ENCODE peak calls at places on chromosomes 16 and 17, in six cellular contexts. P is KG1, D is substantia nigra, T is H7, R is mesendoderm, S is tibial nerve. G is an unnamed sample.

GRCh38 chr16:84836234-84836647 is 16.5 kb downstream of the CRISPLD2 start:
- DNase-seq in P (no peak), D (no peak), T (peak; percentile 94), R (peak; percentile 90), S (peak; percentile 79), G (no peak)

GRCh38 chr16:73023752-73024570 is 24.0 kb downstream of the ZFHX3 start:
- DNase-seq in P (no peak), D (no peak), T (no peak), R (no peak), S (no peak), G (no peak)

GRCh38 chr17:75589017-75589918 is 1.7 kb downstream of the MYO15B start:
- DNase-seq in P (peak; percentile 67), D (peak; percentile 82), T (peak; percentile 100), R (peak; percentile 93), S (peak; percentile 97), G (peak; percentile 86)

GRCh38 chr17:80987941-80988461 is 3.6 kb upstream of the CHMP6 start:
- DNase-seq in P (no peak), D (no peak), T (peak; percentile 40), R (no peak), S (no peak), G (no peak)

GRCh38 chr16:50520451-50521245 is 27.5 kb upstream of the NKD1 start:
- DNase-seq in P (no peak), D (peak; percentile 21), T (no peak), R (no peak), S (no peak), G (peak; percentile 44)

GRCh38 chr16:49638696-49639629 is 216.9 kb downstream of the ZNF423 start:
- DNase-seq in P (no peak), D (no peak), T (no peak), R (no peak), S (no peak), G (no peak)

GRCh38 chr17:74429604-74430384 is 2.1 kb upstream of the GPRC5C start:
- DNase-seq in P (no peak), D (no peak), T (peak; percentile 76), R (peak; percentile 34), S (no peak), G (no peak)

GRCh38 chr16:84412262-84412661 is 43.9 kb downstream of the ATP2C2 start:
- DNase-seq in P (no peak), D (no peak), T (no peak), R (no peak), S (no peak), G (no peak)

GRCh38 chr17:75610103-75610984 is 22.7 kb downstream of the MYO15B start:
- DNase-seq in P (no peak), D (no peak), T (peak; percentile 65), R (no peak), S (no peak), G (no peak)

GRCh38 chr17:69800870-69801269 is 274.2 kb upstream of the KCNJ16 start:
- DNase-seq in P (no peak), D (no peak), T (no peak), R (no peak), S (no peak), G (no peak)

GRCh38 chr16:30902070-30902972 is 5.9 kb downstream of the CTF1 start:
- DNase-seq in P (peak; percentile 33), D (peak; percentile 67), T (peak; percentile 96), R (peak; percentile 66), S (peak; percentile 32), G (no peak)

GRCh38 chr17:78142113-78142861 is 3.9 kb upstream of the C17orf99 start:
- DNase-seq in P (no peak), D (no peak), T (no peak), R (peak; percentile 61), S (no peak), G (no peak)

GRCh38 chr17:79622776-79623175 is 11.9 kb upstream of the RBFOX3 start:
- DNase-seq in P (no peak), D (no peak), T (no peak), R (no peak), S (no peak), G (no peak)